ENCODE peak calls at places on chromosomes 3 and 15, in seven cellular contexts. One of them, this sample, is unnamed.

GRCh38 chr3:50502584-50503423 is 630 bp downstream of the CACNA2D2 start:
- DNase-seq in uterus: no peak
- DNase-seq in mesothelial cell of epicardium: peak
- DNase-seq in GM12865: no peak
- DNase-seq in WERI-Rb-1: peak
- DNase-seq in cardiac muscle cell: no peak
- DNase-seq in AG04450: no peak
- DNase-seq in this sample: peak

GRCh38 chr3:151113342-151113741 is 27.9 kb downstream of the MED12L start:
- DNase-seq in uterus: no peak
- DNase-seq in mesothelial cell of epicardium: no peak
- DNase-seq in GM12865: no peak
- DNase-seq in WERI-Rb-1: no peak
- DNase-seq in cardiac muscle cell: no peak
- DNase-seq in AG04450: no peak
- DNase-seq in this sample: no peak

GRCh38 chr3:133663569-133664313 is 2.0 kb upstream of the TOPBP1 start:
- DNase-seq in uterus: no peak
- DNase-seq in mesothelial cell of epicardium: no peak
- DNase-seq in GM12865: peak
- DNase-seq in WERI-Rb-1: peak
- DNase-seq in cardiac muscle cell: peak
- DNase-seq in AG04450: no peak
- DNase-seq in this sample: peak

GRCh38 chr15:79154491-79155182 is 64.1 kb upstream of the RASGRF1 start:
- DNase-seq in uterus: no peak
- DNase-seq in mesothelial cell of epicardium: no peak
- DNase-seq in GM12865: no peak
- DNase-seq in WERI-Rb-1: no peak
- DNase-seq in cardiac muscle cell: peak
- DNase-seq in AG04450: no peak
- DNase-seq in this sample: no peak

GRCh38 chr15:36110659-36110993 is 468.8 kb upstream of the CDIN1 start:
- DNase-seq in uterus: no peak
- DNase-seq in mesothelial cell of epicardium: no peak
- DNase-seq in GM12865: no peak
- DNase-seq in WERI-Rb-1: no peak
- DNase-seq in cardiac muscle cell: no peak
- DNase-seq in AG04450: no peak
- DNase-seq in this sample: no peak

GRCh38 chr3:58293516-58293915 is 12.5 kb upstream of the RPP14 start:
- DNase-seq in uterus: no peak
- DNase-seq in mesothelial cell of epicardium: no peak
- DNase-seq in GM12865: no peak
- DNase-seq in WERI-Rb-1: no peak
- DNase-seq in cardiac muscle cell: no peak
- DNase-seq in AG04450: no peak
- DNase-seq in this sample: no peak

GRCh38 chr3:138944842-138945645 is 1.9 kb downstream of the FOXL2 start:
- DNase-seq in uterus: no peak
- DNase-seq in mesothelial cell of epicardium: no peak
- DNase-seq in GM12865: no peak
- DNase-seq in WERI-Rb-1: no peak
- DNase-seq in cardiac muscle cell: no peak
- DNase-seq in AG04450: no peak
- DNase-seq in this sample: peak

GRCh38 chr3:158106773-158107461 is 697 bp upstream of the SHOX2 start:
- DNase-seq in uterus: no peak
- DNase-seq in mesothelial cell of epicardium: peak
- DNase-seq in GM12865: no peak
- DNase-seq in WERI-Rb-1: peak
- DNase-seq in cardiac muscle cell: no peak
- DNase-seq in AG04450: no peak
- DNase-seq in this sample: peak

GRCh38 chr15:41013698-41014414 is 60.6 kb downstream of the CHAC1 start:
- DNase-seq in uterus: no peak
- DNase-seq in mesothelial cell of epicardium: no peak
- DNase-seq in GM12865: peak
- DNase-seq in WERI-Rb-1: no peak
- DNase-seq in cardiac muscle cell: peak
- DNase-seq in AG04450: peak
- DNase-seq in this sample: no peak

GRCh38 chr3:38556640-38557358 is 60.7 kb downstream of the EXOG start:
- DNase-seq in uterus: no peak
- DNase-seq in mesothelial cell of epicardium: peak
- DNase-seq in GM12865: no peak
- DNase-seq in WERI-Rb-1: no peak
- DNase-seq in cardiac muscle cell: no peak
- DNase-seq in AG04450: no peak
- DNase-seq in this sample: no peak

GRCh38 chr3:148178508-148178907 is 519.2 kb upstream of the AGTR1 start:
- DNase-seq in uterus: no peak
- DNase-seq in mesothelial cell of epicardium: no peak
- DNase-seq in GM12865: no peak
- DNase-seq in WERI-Rb-1: no peak
- DNase-seq in cardiac muscle cell: peak
- DNase-seq in AG04450: no peak
- DNase-seq in this sample: no peak

GRCh38 chr3:188749010-188749617 is 422.7 kb upstream of the TPRG1 start:
- DNase-seq in uterus: no peak
- DNase-seq in mesothelial cell of epicardium: no peak
- DNase-seq in GM12865: peak
- DNase-seq in WERI-Rb-1: peak
- DNase-seq in cardiac muscle cell: no peak
- DNase-seq in AG04450: no peak
- DNase-seq in this sample: peak
- TF ChIP-seq CTCF in uterus: peak
- TF ChIP-seq CTCF in mesothelial cell of epicardium: peak
- TF ChIP-seq CTCF in GM12865: peak
- TF ChIP-seq CTCF in WERI-Rb-1: peak
- TF ChIP-seq CTCF in cardiac muscle cell: peak
- TF ChIP-seq CTCF in AG04450: peak
- TF ChIP-seq CTCF in this sample: peak

DNA sequence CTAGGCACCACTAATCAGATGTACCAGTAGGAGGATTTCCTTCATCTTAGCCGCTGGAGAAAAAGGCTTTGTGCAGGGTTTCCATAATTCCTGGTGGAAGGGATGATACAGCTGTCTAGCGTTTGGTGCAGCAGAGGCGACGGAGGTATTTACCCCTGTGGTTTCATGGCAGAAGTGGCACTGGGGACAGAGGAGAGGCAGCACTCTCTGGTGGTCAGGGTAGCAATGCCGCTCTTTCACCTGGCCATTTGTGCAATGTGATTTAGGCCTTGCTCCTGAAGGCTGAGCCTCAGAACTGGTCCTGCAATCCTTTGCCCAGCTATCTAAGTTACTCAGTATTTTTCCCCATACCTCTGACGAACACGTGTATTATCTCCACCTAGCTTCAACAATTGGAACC is 47.1 kb upstream of the BNIP2 start:
- DNase-seq in uterus: no peak
- DNase-seq in mesothelial cell of epicardium: no peak
- DNase-seq in GM12865: no peak
- DNase-seq in WERI-Rb-1: peak
- DNase-seq in cardiac muscle cell: no peak
- DNase-seq in AG04450: no peak
- DNase-seq in this sample: no peak
- TF ChIP-seq CTCF in uterus: no peak
- TF ChIP-seq CTCF in mesothelial cell of epicardium: no peak
- TF ChIP-seq CTCF in GM12865: no peak
- TF ChIP-seq CTCF in WERI-Rb-1: peak
- TF ChIP-seq CTCF in cardiac muscle cell: no peak
- TF ChIP-seq CTCF in AG04450: peak
- TF ChIP-seq CTCF in this sample: no peak

GRCh38 chr15:57504599-57504940 is 87.1 kb upstream of the MYZAP start:
- DNase-seq in uterus: no peak
- DNase-seq in mesothelial cell of epicardium: no peak
- DNase-seq in GM12865: no peak
- DNase-seq in WERI-Rb-1: no peak
- DNase-seq in cardiac muscle cell: no peak
- DNase-seq in AG04450: no peak
- DNase-seq in this sample: no peak

GRCh38 chr15:57505056-57505713 is 86.5 kb upstream of the MYZAP start:
- DNase-seq in uterus: no peak
- DNase-seq in mesothelial cell of epicardium: no peak
- DNase-seq in GM12865: no peak
- DNase-seq in WERI-Rb-1: no peak
- DNase-seq in cardiac muscle cell: no peak
- DNase-seq in AG04450: no peak
- DNase-seq in this sample: no peak

GRCh38 chr15:57507111-57507510 is 84.6 kb upstream of the MYZAP start:
- DNase-seq in uterus: no peak
- DNase-seq in mesothelial cell of epicardium: no peak
- DNase-seq in GM12865: no peak
- DNase-seq in WERI-Rb-1: no peak
- DNase-seq in cardiac muscle cell: no peak
- DNase-seq in AG04450: no peak
- DNase-seq in this sample: no peak

GRCh38 chr15:57505949-57506391 is 85.7 kb upstream of the MYZAP start:
- DNase-seq in uterus: peak
- DNase-seq in mesothelial cell of epicardium: no peak
- DNase-seq in GM12865: no peak
- DNase-seq in WERI-Rb-1: no peak
- DNase-seq in cardiac muscle cell: peak
- DNase-seq in AG04450: no peak
- DNase-seq in this sample: no peak

DNA sequence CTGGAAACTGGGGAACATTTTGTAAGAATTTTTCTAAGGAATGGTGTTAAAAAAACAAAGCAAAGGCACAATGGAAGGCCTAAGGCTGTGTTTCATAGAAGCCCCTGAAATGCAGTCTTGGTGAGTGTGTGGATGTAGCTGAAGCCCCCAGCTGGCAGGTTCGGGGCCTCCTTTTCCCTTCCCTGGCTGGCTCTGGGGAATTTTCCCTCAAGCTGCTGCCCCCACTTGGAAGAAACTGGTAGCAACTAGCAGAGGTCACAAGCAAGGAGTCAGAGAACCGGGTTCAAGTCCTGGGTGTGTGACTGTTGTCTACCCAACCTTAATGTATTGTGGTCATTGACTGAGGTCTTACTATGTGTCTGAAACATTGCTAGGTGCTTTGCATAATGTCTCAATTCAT is 85.3 kb upstream of the MYZAP start:
- DNase-seq in uterus: no peak
- DNase-seq in mesothelial cell of epicardium: no peak
- DNase-seq in GM12865: no peak
- DNase-seq in WERI-Rb-1: peak
- DNase-seq in cardiac muscle cell: no peak
- DNase-seq in AG04450: no peak
- DNase-seq in this sample: no peak
- TF ChIP-seq CTCF in uterus: no peak
- TF ChIP-seq CTCF in mesothelial cell of epicardium: no peak
- TF ChIP-seq CTCF in GM12865: no peak
- TF ChIP-seq CTCF in WERI-Rb-1: peak
- TF ChIP-seq CTCF in cardiac muscle cell: peak
- TF ChIP-seq CTCF in AG04450: no peak
- TF ChIP-seq CTCF in this sample: no peak

DNA sequence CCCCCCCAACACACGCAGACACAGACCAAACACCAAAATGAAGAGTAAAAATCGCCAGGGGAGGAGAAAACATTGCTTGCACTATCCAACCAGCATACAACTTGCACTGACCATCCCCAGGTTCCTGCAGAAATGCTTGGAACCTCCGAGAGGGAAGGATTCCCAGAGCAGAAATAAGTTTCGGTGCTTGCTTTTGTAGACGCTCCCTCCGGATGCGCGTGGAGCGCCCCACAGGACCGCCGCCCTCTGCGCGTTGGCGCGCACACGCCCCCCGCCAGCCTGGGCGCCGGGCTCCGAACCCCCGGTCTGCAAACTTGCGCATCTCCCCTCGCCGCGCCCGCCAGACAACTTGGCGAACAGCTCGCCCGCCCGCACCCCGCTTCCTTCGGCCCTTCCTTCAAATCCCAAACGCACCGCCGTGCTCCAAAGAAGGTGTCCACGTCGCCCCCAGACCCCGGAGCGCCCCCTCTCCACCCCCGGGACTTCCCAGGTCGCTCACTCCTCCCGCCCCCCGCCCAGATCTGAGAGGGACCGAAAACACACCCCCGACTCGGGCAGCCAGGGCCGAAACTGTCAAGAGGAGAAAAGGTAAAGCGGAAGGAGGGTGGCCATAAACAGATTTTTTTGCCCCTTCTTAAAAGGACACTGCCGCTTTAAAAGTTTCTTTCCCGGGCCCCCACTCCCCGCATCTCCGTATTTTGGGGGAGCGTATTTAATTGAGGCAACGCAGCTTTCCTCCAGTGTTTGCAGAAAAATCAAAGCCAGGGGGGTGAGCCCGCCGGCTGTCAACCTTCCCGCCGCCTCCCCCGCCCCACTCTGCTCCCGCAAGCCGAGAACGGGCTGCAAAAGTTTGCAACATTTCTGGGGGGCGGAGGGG is 839 bp downstream of the RORA start:
- DNase-seq in uterus: peak
- DNase-seq in mesothelial cell of epicardium: peak
- DNase-seq in GM12865: no peak
- DNase-seq in WERI-Rb-1: peak
- DNase-seq in cardiac muscle cell: peak
- DNase-seq in AG04450: no peak
- DNase-seq in this sample: peak
- TF ChIP-seq CTCF in uterus: no peak
- TF ChIP-seq CTCF in mesothelial cell of epicardium: no peak
- TF ChIP-seq CTCF in GM12865: no peak
- TF ChIP-seq CTCF in WERI-Rb-1: no peak
- TF ChIP-seq CTCF in cardiac muscle cell: no peak
- TF ChIP-seq CTCF in AG04450: no peak
- TF ChIP-seq CTCF in this sample: no peak